ENCODE peak calls at places on chromosomes 6 and 20, in nine cellular contexts. L, U, A, Q, R, D, V, S and E are unnamed samples.
A peak's percentile ranks its signal among the peaks of the same experiment; 100 is the strongest.

GRCh38 chr6:148146717-148147116 is 195.9 kb upstream of the SASH1 start:
- DNase-seq in L (no peak), U (no peak), A (no peak), Q (no peak), R (peak; percentile 54), D (no peak), V (peak; percentile 26), S (no peak), E (no peak)

GRCh38 chr6:66930559-66931290 is 1223.7 kb upstream of the EYS start:
- DNase-seq in L (no peak), U (no peak), A (no peak), Q (no peak), R (peak; percentile 59), D (no peak), V (no peak), S (no peak), E (no peak)

GRCh38 chr6:159715168-159715567 is 12.1 kb upstream of the WTAP start:
- DNase-seq in L (no peak), U (no peak), A (no peak), Q (no peak), R (no peak), D (no peak), V (no peak), S (no peak), E (no peak)

GRCh38 chr6:12813321-12813720 is 96.8 kb downstream of the PHACTR1 start:
- DNase-seq in L (no peak), U (no peak), A (no peak), Q (no peak), R (peak; percentile 85), D (no peak), V (no peak), S (no peak), E (no peak)

GRCh38 chr6:37256692-37257319 is 766 bp upstream of the TBC1D22B start:
- DNase-seq in L (no peak), U (no peak), A (no peak), Q (no peak), R (no peak), D (no peak), V (no peak), S (no peak), E (no peak)

GRCh38 chr6:47413752-47414516 is 63.7 kb upstream of the CD2AP start:
- DNase-seq in L (no peak), U (peak; percentile 51), A (peak; percentile 74), Q (no peak), R (peak; percentile 44), D (peak; percentile 58), V (peak; percentile 77), S (peak; percentile 46), E (no peak)

GRCh38 chr6:3139090-3139903 is 18.0 kb downstream of the TUBB2A start:
- DNase-seq in L (peak; percentile 61), U (peak; percentile 34), A (peak; percentile 82), Q (peak; percentile 42), R (peak; percentile 53), D (no peak), V (no peak), S (peak; percentile 74), E (peak; percentile 81)

GRCh38 chr20:34615477-34615876 is 57.0 kb downstream of the MAP1LC3A start:
- DNase-seq in L (no peak), U (no peak), A (no peak), Q (no peak), R (peak; percentile 23), D (no peak), V (no peak), S (no peak), E (no peak)

GRCh38 chr6:108014040-108014439 is 56.0 kb upstream of the SEC63 start:
- DNase-seq in L (no peak), U (no peak), A (no peak), Q (no peak), R (no peak), D (no peak), V (no peak), S (no peak), E (no peak)

GRCh38 chr20:12305555-12305954 is 387.9 kb downstream of the BTBD3 start:
- DNase-seq in L (no peak), U (no peak), A (no peak), Q (no peak), R (no peak), D (no peak), V (no peak), S (no peak), E (no peak)

GRCh38 chr20:47676219-47676721 is 109.0 kb downstream of the SULF2 start:
- DNase-seq in L (no peak), U (no peak), A (peak; percentile 3), Q (no peak), R (no peak), D (no peak), V (peak; percentile 84), S (no peak), E (no peak)

GRCh38 chr6:75094614-75095321 is 111.1 kb downstream of the COL12A1 start:
- DNase-seq in L (no peak), U (peak; percentile 27), A (peak; percentile 50), Q (no peak), R (peak; percentile 95), D (no peak), V (no peak), S (no peak), E (no peak)

GRCh38 chr20:58664883-58665282 is 13.8 kb downstream of the STX16 start:
- DNase-seq in L (no peak), U (no peak), A (no peak), Q (no peak), R (no peak), D (no peak), V (no peak), S (no peak), E (no peak)
- H3K4me1 ChIP-seq in L (peaks cover 30% of the 10 kb centered on the region), U (no peaks in the 10 kb centered on the region), A (no peaks in the 10 kb centered on the region), Q (no peaks in the 10 kb centered on the region), R (peaks cover under 1% of the 10 kb centered on the region), D (peaks cover 24% of the 10 kb centered on the region), V (peaks cover 53% of the 10 kb centered on the region), S (no peaks in the 10 kb centered on the region), E (peaks cover under 1% of the 10 kb centered on the region)

GRCh38 chr6:85642774-85643529 is at the start of gene SYNCRIP:
- DNase-seq in L (peak; percentile 99), U (peak; percentile 99), A (peak; percentile 100), Q (peak; percentile 95), R (peak; percentile 91), D (peak; percentile 98), V (peak; percentile 98), S (peak; percentile 98), E (peak; percentile 100)
- H3K4me3 ChIP-seq in L (peak within 1 kb of the TSS; percentile 87), U (peak within 1 kb of the TSS; percentile 94), A (peak within 1 kb of the TSS; percentile 90), Q (peak within 1 kb of the TSS; percentile 95), R (peak within 1 kb of the TSS; percentile 88), D (peak within 1 kb of the TSS; percentile 99), V (peak within 1 kb of the TSS; percentile 93), S (peak within 1 kb of the TSS; percentile 49), E (peak within 1 kb of the TSS; percentile 82)

GRCh38 chr20:56875052-56875663 is 246.1 kb downstream of the TFAP2C start:
- DNase-seq in L (no peak), U (no peak), A (peak; percentile 82), Q (no peak), R (peak; percentile 63), D (no peak), V (no peak), S (peak; percentile 15), E (no peak)

GRCh38 chr20:56873836-56874235 is 244.7 kb downstream of the TFAP2C start:
- DNase-seq in L (no peak), U (no peak), A (no peak), Q (no peak), R (no peak), D (no peak), V (no peak), S (no peak), E (no peak)

GRCh38 chr20:56871691-56872090 is 242.6 kb downstream of the TFAP2C start:
- DNase-seq in L (no peak), U (no peak), A (no peak), Q (no peak), R (no peak), D (no peak), V (no peak), S (no peak), E (no peak)

GRCh38 chr20:56870271-56870670 is 241.2 kb downstream of the TFAP2C start:
- DNase-seq in L (no peak), U (no peak), A (no peak), Q (no peak), R (no peak), D (no peak), V (no peak), S (no peak), E (no peak)

DNA sequence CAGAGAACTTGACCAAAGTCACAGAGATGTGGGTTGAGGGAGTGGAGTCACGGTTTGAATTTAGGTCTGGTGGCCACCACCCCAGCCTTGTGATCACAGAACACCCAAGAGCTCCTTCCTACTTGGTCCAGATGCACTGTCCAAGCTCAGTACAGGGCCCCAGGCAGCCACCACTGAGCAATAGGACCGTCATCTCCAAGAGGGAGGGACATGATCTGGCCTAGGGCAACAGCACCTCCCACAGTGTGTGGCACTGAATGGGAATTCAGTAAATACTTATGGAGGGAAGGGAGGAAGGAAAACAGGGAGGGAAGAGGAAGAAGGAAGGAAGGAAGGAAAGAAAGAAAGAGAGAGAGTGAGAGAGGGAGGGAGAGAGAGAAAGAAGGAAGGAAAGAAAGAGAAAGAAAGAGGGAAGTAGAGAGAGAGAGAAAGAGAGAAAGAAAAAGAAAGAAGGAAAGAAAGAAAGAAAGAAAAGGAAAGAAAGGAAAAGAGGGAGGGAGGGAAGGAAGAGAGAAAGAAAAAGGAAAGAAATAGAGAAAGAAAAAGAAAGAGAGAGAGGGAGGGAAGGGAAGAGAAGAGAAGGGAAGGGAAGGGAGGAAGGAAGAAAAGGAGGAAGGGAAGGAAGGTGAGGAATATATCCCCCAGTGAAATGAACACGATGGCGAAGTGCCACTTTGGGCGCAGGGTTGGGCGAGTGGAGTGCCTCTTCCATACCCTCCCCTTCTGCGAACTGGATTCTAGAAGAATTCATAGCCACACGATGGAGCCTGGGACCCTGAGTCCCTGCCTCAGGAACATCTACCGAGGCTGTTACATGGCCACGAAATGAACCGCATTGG is 243.7 kb downstream of the TFAP2C start:
- DNase-seq in L (no peak), U (no peak), A (no peak), Q (no peak), R (no peak), D (no peak), V (no peak), S (no peak), E (no peak)
- H3K4me1 ChIP-seq in L (no peaks in the 10 kb centered on the region), U (no peaks in the 10 kb centered on the region), A (no peaks in the 10 kb centered on the region), Q (no peaks in the 10 kb centered on the region), R (peaks cover 2% of the 10 kb centered on the region), D (no peaks in the 10 kb centered on the region), V (no peaks in the 10 kb centered on the region), S (no peaks in the 10 kb centered on the region), E (no peaks in the 10 kb centered on the region)

GRCh38 chr20:42270539-42270938 is 652.4 kb upstream of the CHD6 start:
- DNase-seq in L (no peak), U (no peak), A (no peak), Q (no peak), R (no peak), D (no peak), V (no peak), S (no peak), E (no peak)

GRCh38 chr20:42272516-42272915 is 654.3 kb upstream of the CHD6 start:
- DNase-seq in L (no peak), U (no peak), A (no peak), Q (no peak), R (no peak), D (no peak), V (no peak), S (no peak), E (no peak)

DNA sequence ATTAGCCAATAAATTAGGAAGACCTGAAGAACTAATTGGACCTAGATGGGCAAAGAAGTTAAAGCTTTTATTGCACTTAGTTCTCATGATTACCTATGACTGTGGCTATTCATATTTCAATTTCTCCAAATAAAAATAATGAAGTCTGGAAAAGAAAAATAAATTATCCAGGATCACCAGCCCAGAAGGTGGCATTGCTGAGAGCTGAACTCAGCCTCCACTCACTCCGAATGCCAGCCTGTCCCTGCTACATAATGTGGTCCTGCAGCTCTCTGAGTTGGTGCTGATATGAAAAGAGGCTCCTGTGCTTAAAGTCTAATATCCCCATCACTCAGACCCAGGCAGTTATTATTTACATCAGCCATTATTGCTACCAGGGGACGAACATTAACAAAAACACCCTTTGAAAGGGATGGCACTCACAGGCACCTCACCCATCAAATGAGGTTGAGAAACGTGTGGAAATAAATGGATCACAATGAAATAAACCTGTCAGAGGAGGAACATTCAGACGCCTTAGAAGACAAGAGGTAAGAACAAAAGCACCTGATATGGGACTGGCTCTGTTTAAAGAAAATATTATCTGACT is 649.7 kb upstream of the CHD6 start:
- DNase-seq in L (no peak), U (no peak), A (no peak), Q (no peak), R (no peak), D (no peak), V (no peak), S (no peak), E (no peak)
- H3K4me3 ChIP-seq in L (no peak overlapping the region), U (no peak overlapping the region), A (no peak overlapping the region), Q (no peak overlapping the region), R (no peak overlapping the region), D (no peak overlapping the region), V (no peak overlapping the region), S (no peak overlapping the region), E (no peak overlapping the region)